ENCODE peak calls at places on chromosomes 11 and 22, in four cellular contexts. U is heart right ventricle, E is GM12878, N is uterus. I is an unnamed sample. For H3K4me1, the result is how much of the 10 kb centered on the place peaks cover.

GRCh38 chr22:44195189-44195871 is 14.6 kb downstream of the PARVG start:
- DNase-seq in U (no peak), E (no peak), N (no peak), I (no peak)

GRCh38 chr11:94452988-94453387 is 40.7 kb downstream of the MRE11 start:
- DNase-seq in U (no peak), E (no peak), N (no peak), I (no peak)

GRCh38 chr11:199004-199581 is 6.2 kb downstream of the SCGB1C1 start:
- DNase-seq in U (no peak), E (no peak), N (no peak), I (no peak)

GRCh38 chr11:384511-384910 is 9.5 kb upstream of the PKP3 start:
- DNase-seq in U (no peak), E (no peak), N (no peak), I (no peak)

GRCh38 chr11:114848027-114848426 is 169.7 kb downstream of the NXPE2 start:
- DNase-seq in U (no peak), E (no peak), N (no peak), I (no peak)

GRCh38 chr11:129611661-129612566 is 203.7 kb upstream of the TMEM45B start:
- DNase-seq in U (no peak), E (no peak), N (no peak), I (no peak)

GRCh38 chr11:71300187-71300586 is 47.8 kb upstream of the SHANK2 start:
- DNase-seq in U (no peak), E (no peak), N (no peak), I (no peak)

GRCh38 chr22:45757068-45757467 is 85.4 kb downstream of the ATXN10 start:
- DNase-seq in U (peak), E (no peak), N (no peak), I (no peak)

GRCh38 chr11:119173453-119173852 is 4.9 kb downstream of the NLRX1 start:
- DNase-seq in U (no peak), E (no peak), N (no peak), I (no peak)

GRCh38 chr22:49951678-49951985 is 8.9 kb upstream of the PIM3 start:
- DNase-seq in U (no peak), E (no peak), N (no peak), I (no peak)
- H3K4me1 ChIP-seq in U (under half), E (under half), N (under half), I (half or more)

DNA sequence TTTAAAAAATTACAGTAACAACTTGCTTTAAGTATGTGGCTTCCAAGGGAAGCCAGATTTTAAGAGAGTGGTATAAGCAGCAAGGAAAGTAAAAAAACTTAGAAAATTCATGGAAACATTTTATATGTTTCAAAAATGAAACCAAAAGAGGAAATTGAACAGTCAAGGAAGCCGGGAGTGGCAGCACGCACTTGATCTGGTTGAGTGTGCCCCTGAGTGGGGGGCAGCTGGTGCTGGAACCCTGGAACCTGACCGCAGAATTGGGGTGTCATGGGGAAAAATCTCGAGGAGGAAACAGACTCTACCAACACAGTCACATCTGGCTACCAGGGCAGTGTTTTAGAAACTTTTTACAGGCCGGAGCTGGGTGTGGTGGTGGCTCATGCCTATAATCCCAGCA is 14.0 kb downstream of the MICALL1 start:
- DNase-seq in U (no peak), E (no peak), N (no peak), I (no peak)
- TF ChIP-seq CTCF in U (no peak), E (no peak), N (no peak), I (no peak)

DNA sequence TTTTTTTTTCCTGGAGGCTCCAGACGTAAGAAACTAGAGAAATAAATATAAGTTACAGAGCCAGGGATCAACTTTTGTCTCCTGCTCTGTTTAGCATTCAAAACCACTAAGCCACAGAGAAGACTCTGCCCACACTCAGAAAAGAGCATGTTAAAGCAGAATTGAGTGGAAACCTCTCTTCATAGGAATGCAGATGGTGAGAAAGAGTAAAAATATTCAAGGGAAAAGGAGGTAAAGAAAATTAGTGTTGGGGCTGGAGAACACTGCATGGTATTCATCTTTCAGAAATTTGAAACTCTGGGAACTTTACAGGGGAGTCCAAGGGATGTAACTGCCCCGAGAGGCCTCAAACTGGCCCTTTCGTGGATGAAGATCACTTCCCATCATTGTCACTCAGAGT is 65.1 kb downstream of the CLMP start:
- DNase-seq in U (no peak), E (no peak), N (no peak), I (no peak)
- H3K4me3 ChIP-seq in U (no peak), E (no peak), N (no peak), I (no peak)

GRCh38 chr11:122173074-122173450 is 57.0 kb upstream of the BLID start:
- DNase-seq in U (no peak), E (no peak), N (no peak), I (no peak)
- H3K4me1 ChIP-seq in U (under half), E (under half), N (under half), I (under half)

GRCh38 chr11:17986007-17986710 is 26.7 kb downstream of the SERGEF start:
- DNase-seq in U (no peak), E (no peak), N (peak), I (no peak)

GRCh38 chr11:17987826-17988225 is 25.0 kb downstream of the SERGEF start:
- DNase-seq in U (no peak), E (no peak), N (no peak), I (no peak)

GRCh38 chr11:17985517-17985916 is 27.3 kb downstream of the SERGEF start:
- DNase-seq in U (peak), E (no peak), N (no peak), I (no peak)

GRCh38 chr11:17988465-17988864 is 24.4 kb downstream of the SERGEF start:
- DNase-seq in U (no peak), E (no peak), N (no peak), I (no peak)

GRCh38 chr11:17986711-17987220 is 26.1 kb downstream of the SERGEF start:
- DNase-seq in U (no peak), E (no peak), N (no peak), I (no peak)
- TF ChIP-seq CTCF in U (no peak), E (no peak), N (no peak), I (no peak)

DNA sequence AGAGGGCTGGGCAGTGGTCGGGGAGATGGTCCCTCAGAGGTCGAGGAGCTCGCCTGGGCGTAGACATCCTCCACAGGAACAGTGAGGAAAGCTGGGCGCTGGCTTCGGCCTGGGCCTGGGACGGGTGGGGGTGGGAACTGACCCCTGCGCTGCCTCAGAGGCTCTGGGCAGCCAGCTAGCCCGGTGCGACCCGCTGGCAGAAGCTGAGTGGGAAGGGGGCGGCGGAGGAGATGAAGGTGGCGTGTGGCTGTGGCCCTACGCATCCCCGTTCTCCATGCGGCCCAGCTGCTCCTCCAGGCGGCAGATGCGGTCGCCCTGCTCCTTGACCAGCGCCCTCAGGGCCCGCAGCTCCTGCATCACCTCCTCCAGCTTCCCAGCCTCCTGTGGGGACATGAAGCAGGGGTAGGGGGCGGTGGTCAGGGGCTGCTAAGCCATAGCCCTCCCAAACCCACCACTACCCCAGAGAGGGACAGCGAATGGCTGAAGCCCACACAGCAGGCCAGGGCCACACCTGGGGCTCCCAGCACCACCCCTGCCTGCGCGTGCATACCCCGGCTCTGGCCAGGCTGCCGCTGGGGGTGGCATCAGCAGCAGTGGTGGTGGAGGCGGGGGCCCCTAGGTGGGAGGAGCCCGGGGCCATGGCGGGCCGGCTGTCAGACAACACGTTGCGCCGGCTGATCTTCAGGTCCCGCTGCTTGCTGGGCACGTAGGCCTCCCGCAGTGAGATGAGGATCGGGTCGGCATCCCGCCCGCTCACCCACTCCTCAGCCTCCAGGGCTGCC is 830 bp upstream of the PTPRCAP start:
- DNase-seq in U (no peak), E (no peak), N (no peak), I (no peak)
- H3K4me3 ChIP-seq in U (no peak), E (peak), N (no peak), I (peak)

DNA sequence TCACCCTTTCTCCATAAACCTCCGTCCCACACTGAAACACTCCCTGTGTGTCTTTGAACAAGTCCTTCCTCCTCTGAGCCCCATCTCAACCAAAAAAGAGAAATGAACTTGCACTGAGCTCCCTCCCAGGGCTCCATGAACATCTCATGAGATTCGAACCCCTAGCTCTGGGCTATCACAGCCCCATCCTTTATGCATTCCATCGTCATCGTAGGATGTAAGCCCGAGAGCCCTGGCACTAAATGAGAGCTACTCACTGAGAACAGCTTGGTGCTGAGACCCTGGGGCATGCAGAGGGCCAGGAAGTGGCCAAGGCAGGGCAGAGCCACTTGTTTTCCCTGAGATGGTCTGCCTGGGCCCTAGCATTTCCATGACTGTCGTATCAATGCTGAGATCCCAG is 12.9 kb upstream of the SLC43A3 start:
- DNase-seq in U (no peak), E (no peak), N (no peak), I (no peak)
- H3K4me1 ChIP-seq in U (under half), E (under half), N (under half), I (under half)

GRCh38 chr11:27158763-27159679 is 118.4 kb downstream of the BBOX1 start:
- DNase-seq in U (peak), E (no peak), N (peak), I (no peak)
- TF ChIP-seq CTCF in U (peak), E (peak), N (peak), I (peak)

I was measured in esophagus squamous epithelium.